ENCODE peak calls at places on chromosomes 13 and 19, in eight cellular contexts. M is NCI-H446 treated with DMSO at 0.1 percent for 48 hours, Z is BJ, B is H4, R is osteocyte, K is uterus, L is left colon, E is T-cell. S is an unnamed sample.

GRCh38 chr13:114119196-114119595 is 13.2 kb downstream of the RASA3 start:
- DNase-seq in E (no peak), M (no peak), B (peak; percentile 75), R (no peak), Z (peak; percentile 76), L (no peak), K (peak; percentile 45), S (no peak)

GRCh38 chr13:101917475-101917810 is 465.0 kb downstream of the ITGBL1 start:
- DNase-seq in Z (no peak), L (no peak), E (no peak), K (no peak), B (no peak), M (no peak), R (no peak), S (no peak)

GRCh38 chr13:33025220-33025744 is 9.1 kb downstream of the KL start:
- DNase-seq in B (no peak), L (no peak), Z (no peak), E (no peak), K (no peak), M (no peak), R (no peak), S (no peak)

GRCh38 chr19:19040417-19040816 is 7.0 kb downstream of the ARMC6 start:
- DNase-seq in R (no peak), K (peak; percentile 58), L (no peak), E (no peak), M (peak; percentile 45), Z (peak; percentile 67), B (no peak), S (no peak)

GRCh38 chr13:20465218-20465879 is 60.3 kb downstream of the CRYL1 start:
- DNase-seq in M (no peak), L (no peak), K (peak; percentile 26), Z (no peak), E (no peak), R (no peak), B (peak; percentile 41), S (no peak)

GRCh38 chr19:1126984-1127760 is 23.4 kb downstream of the GPX4 start:
- DNase-seq in R (no peak), B (no peak), E (no peak), Z (no peak), M (no peak), K (no peak), L (no peak), S (no peak)

GRCh38 chr13:60338754-60339153 is 58.3 kb upstream of the TDRD3 start:
- DNase-seq in B (no peak), K (no peak), E (no peak), L (no peak), M (no peak), Z (no peak), R (no peak), S (no peak)

GRCh38 chr13:112583592-112584277 is 4.2 kb downstream of the TUBGCP3 start:
- DNase-seq in M (no peak), R (no peak), L (peak; percentile 39), B (no peak), K (no peak), E (peak; percentile 13), Z (no peak), S (no peak)

GRCh38 chr19:1001538-1002166 is 1.4 kb downstream of the GRIN3B start:
- DNase-seq in B (no peak), Z (no peak), K (no peak), R (no peak), E (peak; percentile 63), L (no peak), M (no peak), S (no peak)

GRCh38 chr13:53137777-53138176 is 109.2 kb downstream of the OLFM4 start:
- DNase-seq in Z (peak; percentile 44), E (no peak), M (no peak), K (peak; percentile 65), L (no peak), B (peak; percentile 40), R (no peak), S (no peak)

GRCh38 chr13:102286326-102286725 is 115.5 kb downstream of the FGF14 start:
- DNase-seq in E (no peak), B (peak; percentile 5), K (no peak), L (no peak), R (no peak), Z (peak; percentile 69), M (no peak), S (no peak)

GRCh38 chr19:14699641-14700040 is 9.8 kb downstream of the ZNF333 start:
- DNase-seq in B (no peak), M (no peak), L (no peak), K (no peak), R (no peak), Z (no peak), E (no peak), S (peak; percentile 22)

GRCh38 chr13:68908879-68909278 is 1198.7 kb upstream of the ATXN8OS start:
- DNase-seq in R (no peak), M (no peak), L (no peak), Z (no peak), K (no peak), B (no peak), E (no peak), S (no peak)

S was measured in mesenteric fat pad.